ENCODE peak calls at places on chromosomes 5 and 9, in eight cellular contexts. One of them, this sample, is unnamed.

GRCh38 chr9:119289740-119290139 is 79.5 kb downstream of the BRINP1 start:
- DNase-seq in psoas muscle: no peak
- DNase-seq in mesendoderm: peak
- DNase-seq in PC-3: peak
- DNase-seq in Peyer's patch: peak
- DNase-seq in fibroblast of mammary gland: peak
- DNase-seq in HFF-Myc: no peak
- DNase-seq in SK-N-SH: peak
- DNase-seq in this sample: no peak

GRCh38 chr5:21919417-21920022 is 933.6 kb downstream of the CDH12 start:
- DNase-seq in psoas muscle: no peak
- DNase-seq in mesendoderm: peak
- DNase-seq in PC-3: peak
- DNase-seq in Peyer's patch: no peak
- DNase-seq in fibroblast of mammary gland: peak
- DNase-seq in HFF-Myc: peak
- DNase-seq in SK-N-SH: peak
- DNase-seq in this sample: no peak

GRCh38 chr9:101226161-101226560 is 158.6 kb downstream of the BAAT start:
- DNase-seq in psoas muscle: no peak
- DNase-seq in mesendoderm: no peak
- DNase-seq in PC-3: no peak
- DNase-seq in Peyer's patch: no peak
- DNase-seq in fibroblast of mammary gland: no peak
- DNase-seq in HFF-Myc: no peak
- DNase-seq in SK-N-SH: no peak
- DNase-seq in this sample: no peak

GRCh38 chr5:113224605-113225065 is 210.2 kb downstream of the TSSK1B start:
- DNase-seq in psoas muscle: no peak
- DNase-seq in mesendoderm: no peak
- DNase-seq in PC-3: no peak
- DNase-seq in Peyer's patch: no peak
- DNase-seq in fibroblast of mammary gland: no peak
- DNase-seq in HFF-Myc: no peak
- DNase-seq in SK-N-SH: no peak
- DNase-seq in this sample: no peak

GRCh38 chr5:24510523-24510988 is 134.2 kb downstream of the CDH10 start:
- DNase-seq in psoas muscle: no peak
- DNase-seq in mesendoderm: no peak
- DNase-seq in PC-3: no peak
- DNase-seq in Peyer's patch: no peak
- DNase-seq in fibroblast of mammary gland: no peak
- DNase-seq in HFF-Myc: no peak
- DNase-seq in SK-N-SH: no peak
- DNase-seq in this sample: no peak

GRCh38 chr9:18595597-18595996 is 121.6 kb downstream of the ADAMTSL1 start:
- DNase-seq in psoas muscle: no peak
- DNase-seq in mesendoderm: no peak
- DNase-seq in PC-3: no peak
- DNase-seq in Peyer's patch: no peak
- DNase-seq in fibroblast of mammary gland: peak
- DNase-seq in HFF-Myc: no peak
- DNase-seq in SK-N-SH: no peak
- DNase-seq in this sample: no peak

GRCh38 chr9:73565833-73566465 is 414.3 kb downstream of the ANXA1 start:
- DNase-seq in psoas muscle: no peak
- DNase-seq in mesendoderm: peak
- DNase-seq in PC-3: peak
- DNase-seq in Peyer's patch: no peak
- DNase-seq in fibroblast of mammary gland: peak
- DNase-seq in HFF-Myc: no peak
- DNase-seq in SK-N-SH: no peak
- DNase-seq in this sample: no peak

GRCh38 chr9:120043448-120043847 is 536.5 kb downstream of the CDK5RAP2 start:
- DNase-seq in psoas muscle: no peak
- DNase-seq in mesendoderm: no peak
- DNase-seq in PC-3: no peak
- DNase-seq in Peyer's patch: no peak
- DNase-seq in fibroblast of mammary gland: no peak
- DNase-seq in HFF-Myc: no peak
- DNase-seq in SK-N-SH: no peak
- DNase-seq in this sample: no peak

GRCh38 chr9:16679327-16679821 is 191.1 kb downstream of the BNC2 start:
- DNase-seq in psoas muscle: no peak
- DNase-seq in mesendoderm: peak
- DNase-seq in PC-3: no peak
- DNase-seq in Peyer's patch: no peak
- DNase-seq in fibroblast of mammary gland: peak
- DNase-seq in HFF-Myc: peak
- DNase-seq in SK-N-SH: peak
- DNase-seq in this sample: no peak

GRCh38 chr5:151150484-151151262 is 6.9 kb downstream of the ANXA6 start:
- DNase-seq in psoas muscle: no peak
- DNase-seq in mesendoderm: no peak
- DNase-seq in PC-3: no peak
- DNase-seq in Peyer's patch: peak
- DNase-seq in fibroblast of mammary gland: peak
- DNase-seq in HFF-Myc: no peak
- DNase-seq in SK-N-SH: peak
- DNase-seq in this sample: no peak

GRCh38 chr9:128558431-128559310 is 6.3 kb downstream of the SPTAN1 start:
- DNase-seq in psoas muscle: peak
- DNase-seq in mesendoderm: peak
- DNase-seq in PC-3: peak
- DNase-seq in Peyer's patch: peak
- DNase-seq in fibroblast of mammary gland: peak
- DNase-seq in HFF-Myc: peak
- DNase-seq in SK-N-SH: peak
- DNase-seq in this sample: peak

GRCh38 chr5:90528704-90529233 is 615 bp downstream of the LYSMD3 start:
- DNase-seq in psoas muscle: no peak
- DNase-seq in mesendoderm: peak
- DNase-seq in PC-3: no peak
- DNase-seq in Peyer's patch: no peak
- DNase-seq in fibroblast of mammary gland: peak
- DNase-seq in HFF-Myc: no peak
- DNase-seq in SK-N-SH: peak
- DNase-seq in this sample: peak

GRCh38 chr9:121861501-121862180 is 210.2 kb downstream of the DAB2IP start:
- DNase-seq in psoas muscle: peak
- DNase-seq in mesendoderm: peak
- DNase-seq in PC-3: peak
- DNase-seq in Peyer's patch: no peak
- DNase-seq in fibroblast of mammary gland: peak
- DNase-seq in HFF-Myc: no peak
- DNase-seq in SK-N-SH: peak
- DNase-seq in this sample: no peak

GRCh38 chr9:106945727-106946690 is 83.0 kb downstream of the ZNF462 start:
- DNase-seq in psoas muscle: no peak
- DNase-seq in mesendoderm: no peak
- DNase-seq in PC-3: peak
- DNase-seq in Peyer's patch: no peak
- DNase-seq in fibroblast of mammary gland: peak
- DNase-seq in HFF-Myc: peak
- DNase-seq in SK-N-SH: no peak
- DNase-seq in this sample: peak

GRCh38 chr9:76500056-76500455 is 41.1 kb downstream of the GCNT1 start:
- DNase-seq in psoas muscle: no peak
- DNase-seq in mesendoderm: no peak
- DNase-seq in PC-3: no peak
- DNase-seq in Peyer's patch: no peak
- DNase-seq in fibroblast of mammary gland: no peak
- DNase-seq in HFF-Myc: no peak
- DNase-seq in SK-N-SH: no peak
- DNase-seq in this sample: no peak

DNA sequence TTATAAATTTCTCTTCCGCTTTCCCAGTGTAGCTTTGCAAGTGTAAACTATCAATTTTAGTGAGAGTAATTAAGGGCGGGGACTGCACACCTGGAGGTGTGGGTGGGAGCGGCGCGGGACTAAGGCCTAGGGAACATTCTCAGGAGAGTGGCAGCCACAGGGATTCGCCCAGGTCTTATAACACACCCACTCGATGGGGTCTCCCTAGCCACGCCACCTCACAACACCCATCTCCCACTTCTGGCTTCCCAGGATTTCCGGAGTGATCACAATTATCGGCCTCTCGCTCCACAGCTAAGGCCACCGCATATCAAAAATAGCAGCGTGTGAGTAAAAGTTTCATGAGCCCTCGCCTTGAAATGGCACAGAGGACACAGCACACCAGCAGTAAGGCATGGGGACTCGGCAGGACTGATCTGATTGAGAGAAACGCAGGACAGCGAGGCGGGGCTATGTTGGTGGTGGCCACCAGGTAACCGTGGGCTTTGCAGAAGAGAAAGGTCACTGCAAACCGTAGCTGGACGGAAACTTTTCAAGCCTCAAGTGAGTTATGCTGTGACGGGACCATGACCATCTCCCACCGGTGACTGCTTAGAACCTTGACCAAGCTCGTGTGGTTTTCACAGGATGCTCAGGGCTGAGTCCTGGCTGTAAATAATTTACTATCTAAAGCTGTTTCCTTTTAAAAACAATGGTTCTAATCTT is 1.1 kb upstream of the LPAR1 start:
- DNase-seq in psoas muscle: no peak
- DNase-seq in mesendoderm: peak
- DNase-seq in PC-3: no peak
- DNase-seq in Peyer's patch: no peak
- DNase-seq in fibroblast of mammary gland: no peak
- DNase-seq in HFF-Myc: no peak
- DNase-seq in SK-N-SH: no peak
- DNase-seq in this sample: no peak
- H3K4me3 ChIP-seq in psoas muscle: peak
- H3K4me3 ChIP-seq in mesendoderm: no peak
- H3K4me3 ChIP-seq in PC-3: no peak
- H3K4me3 ChIP-seq in Peyer's patch: peak
- H3K4me3 ChIP-seq in fibroblast of mammary gland: peak
- H3K4me3 ChIP-seq in HFF-Myc: peak
- H3K4me3 ChIP-seq in SK-N-SH: no peak
- H3K4me3 ChIP-seq in this sample: peak

DNA sequence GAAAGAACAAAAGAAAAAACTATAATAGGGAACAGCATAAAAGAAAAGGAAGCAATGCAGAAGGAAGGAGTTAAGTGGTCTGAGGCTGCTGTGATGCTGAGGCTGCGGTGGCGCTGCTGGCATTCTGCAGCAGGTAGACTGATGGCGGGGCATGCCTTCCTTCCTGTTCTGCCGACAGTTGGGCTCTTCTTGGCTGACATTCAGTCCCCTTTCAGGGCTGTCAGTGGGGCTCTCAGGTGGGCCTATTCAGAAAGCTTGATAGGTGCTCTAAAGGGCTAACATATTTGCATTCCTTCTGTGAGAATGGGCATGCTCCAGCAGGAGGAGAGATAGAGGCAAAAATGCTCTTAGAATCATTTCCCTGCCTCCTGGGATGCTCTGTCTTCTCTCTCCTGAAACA is 5.1 kb upstream of the CLINT1 start:
- DNase-seq in psoas muscle: no peak
- DNase-seq in mesendoderm: peak
- DNase-seq in PC-3: no peak
- DNase-seq in Peyer's patch: no peak
- DNase-seq in fibroblast of mammary gland: no peak
- DNase-seq in HFF-Myc: no peak
- DNase-seq in SK-N-SH: no peak
- DNase-seq in this sample: no peak
- H3K4me3 ChIP-seq in psoas muscle: no peak
- H3K4me3 ChIP-seq in mesendoderm: no peak
- H3K4me3 ChIP-seq in PC-3: no peak
- H3K4me3 ChIP-seq in Peyer's patch: no peak
- H3K4me3 ChIP-seq in fibroblast of mammary gland: no peak
- H3K4me3 ChIP-seq in HFF-Myc: no peak
- H3K4me3 ChIP-seq in SK-N-SH: no peak
- H3K4me3 ChIP-seq in this sample: no peak

DNA sequence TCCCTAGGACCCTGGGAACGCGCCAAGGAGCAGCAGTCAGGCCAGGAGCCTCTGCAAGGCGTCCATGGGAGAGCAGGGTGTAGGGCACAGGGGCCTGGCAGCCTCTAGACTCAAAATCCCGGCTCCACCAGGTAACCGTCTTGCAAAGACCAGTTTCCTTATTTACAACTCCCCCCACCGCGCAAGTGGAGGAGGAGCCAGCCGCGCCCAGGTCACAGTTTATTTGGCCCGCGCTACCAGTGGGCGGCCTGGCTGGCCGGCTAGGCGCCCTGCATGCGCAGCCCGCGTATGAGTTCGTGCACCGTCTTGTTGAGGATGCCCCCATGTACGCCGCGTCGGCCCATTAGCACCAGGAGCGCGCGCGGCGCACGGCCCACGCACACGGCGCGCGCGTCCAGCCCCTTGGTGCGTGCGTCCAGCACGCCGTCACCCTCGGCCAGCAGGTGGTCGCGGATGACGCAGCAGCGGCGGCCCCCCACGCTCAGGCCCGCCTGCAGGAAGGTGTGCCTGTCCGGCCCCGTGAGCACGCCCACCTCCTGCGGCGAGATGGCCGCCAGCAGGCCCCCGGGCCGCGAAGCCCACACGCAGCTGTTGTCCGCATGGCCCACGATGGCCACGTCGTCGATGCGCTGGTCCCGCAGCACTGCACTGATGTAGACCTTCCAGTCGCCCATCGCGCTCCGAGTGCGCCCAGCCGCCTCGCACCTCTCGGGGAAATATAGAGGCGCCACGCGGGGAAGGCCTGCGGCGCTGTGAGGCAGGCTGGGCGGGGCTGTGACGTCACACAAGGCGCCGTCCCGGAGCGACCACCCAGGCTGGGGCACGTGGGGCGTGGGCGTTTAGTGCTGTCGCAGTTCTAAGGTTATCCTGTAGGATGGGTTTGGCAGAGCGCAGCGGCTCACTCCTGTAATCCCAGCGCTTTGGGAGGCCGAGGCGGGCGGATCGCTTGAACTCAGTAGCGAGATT is at the start of gene PFN3:
- DNase-seq in psoas muscle: no peak
- DNase-seq in mesendoderm: no peak
- DNase-seq in PC-3: no peak
- DNase-seq in Peyer's patch: no peak
- DNase-seq in fibroblast of mammary gland: peak
- DNase-seq in HFF-Myc: no peak
- DNase-seq in SK-N-SH: no peak
- DNase-seq in this sample: no peak
- H3K4me3 ChIP-seq in psoas muscle: no peak
- H3K4me3 ChIP-seq in mesendoderm: no peak
- H3K4me3 ChIP-seq in PC-3: no peak
- H3K4me3 ChIP-seq in Peyer's patch: peak
- H3K4me3 ChIP-seq in fibroblast of mammary gland: no peak
- H3K4me3 ChIP-seq in HFF-Myc: no peak
- H3K4me3 ChIP-seq in SK-N-SH: no peak
- H3K4me3 ChIP-seq in this sample: no peak

DNA sequence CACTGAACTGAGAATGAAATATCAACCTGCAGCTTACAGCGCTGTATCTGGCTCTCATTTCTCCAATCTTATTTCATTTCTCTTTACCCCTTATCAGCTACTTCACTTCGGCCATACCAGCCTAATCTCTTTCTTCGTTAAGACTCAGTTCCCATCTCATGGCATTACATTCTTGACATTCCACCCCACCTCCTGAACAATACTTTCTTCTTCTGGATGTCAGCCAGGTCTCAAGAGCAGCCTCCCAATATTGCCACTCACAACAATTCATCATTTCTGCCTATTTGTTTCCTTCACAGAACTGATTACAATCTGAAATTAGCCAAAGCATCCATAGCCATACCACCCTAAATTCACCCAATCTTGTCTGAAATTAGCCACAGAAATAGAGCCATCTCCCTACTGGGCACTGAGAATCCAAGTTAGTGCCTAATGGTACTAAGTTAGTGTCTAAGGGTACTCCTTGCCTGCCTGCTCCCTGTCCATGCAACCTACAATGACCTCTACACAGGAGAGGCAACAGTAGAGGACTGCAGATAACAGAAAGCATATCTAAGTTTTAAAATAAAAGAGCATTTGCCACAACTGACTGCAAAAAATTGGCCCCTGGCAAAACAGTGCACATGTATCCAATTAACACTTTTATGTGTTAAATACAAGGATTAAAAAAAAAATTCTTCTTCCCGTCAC is 35.2 kb downstream of the SETX start:
- DNase-seq in psoas muscle: no peak
- DNase-seq in mesendoderm: peak
- DNase-seq in PC-3: no peak
- DNase-seq in Peyer's patch: no peak
- DNase-seq in fibroblast of mammary gland: no peak
- DNase-seq in HFF-Myc: no peak
- DNase-seq in SK-N-SH: no peak
- DNase-seq in this sample: no peak
- H3K4me3 ChIP-seq in psoas muscle: no peak
- H3K4me3 ChIP-seq in mesendoderm: no peak
- H3K4me3 ChIP-seq in PC-3: no peak
- H3K4me3 ChIP-seq in Peyer's patch: no peak
- H3K4me3 ChIP-seq in fibroblast of mammary gland: no peak
- H3K4me3 ChIP-seq in HFF-Myc: no peak
- H3K4me3 ChIP-seq in SK-N-SH: no peak
- H3K4me3 ChIP-seq in this sample: no peak

This sample was measured in AG09309.